ENCODE peak calls at places on chromosomes 3 and 15, in eight cellular contexts. One of them, this sample, is unnamed.

GRCh38 chr15:35674873-35675781 is 129.2 kb upstream of the DPH6 start:
- DNase-seq in pancreas: no peak
- DNase-seq in heart left ventricle: no peak
- DNase-seq in progenitor cell of endocrine pancreas: no peak
- DNase-seq in endothelial cell: no peak
- DNase-seq in GM13976: no peak
- DNase-seq in neural crest cell: no peak
- DNase-seq in endothelial cell of umbilical vein: peak; percentile 62
- DNase-seq in this sample: no peak

GRCh38 chr3:21754839-21755238 is 3.8 kb upstream of the ZNF385D start:
- DNase-seq in pancreas: no peak
- DNase-seq in heart left ventricle: no peak
- DNase-seq in progenitor cell of endocrine pancreas: no peak
- DNase-seq in endothelial cell: no peak
- DNase-seq in GM13976: no peak
- DNase-seq in neural crest cell: no peak
- DNase-seq in endothelial cell of umbilical vein: no peak
- DNase-seq in this sample: no peak

GRCh38 chr3:64814360-64814759 is 126.6 kb upstream of the ADAMTS9 start:
- DNase-seq in pancreas: no peak
- DNase-seq in heart left ventricle: no peak
- DNase-seq in progenitor cell of endocrine pancreas: no peak
- DNase-seq in endothelial cell: no peak
- DNase-seq in GM13976: no peak
- DNase-seq in neural crest cell: no peak
- DNase-seq in endothelial cell of umbilical vein: no peak
- DNase-seq in this sample: no peak

GRCh38 chr3:125146601-125147490 is 65.7 kb downstream of the SLC12A8 start:
- DNase-seq in pancreas: no peak
- DNase-seq in heart left ventricle: peak; percentile 77
- DNase-seq in progenitor cell of endocrine pancreas: no peak
- DNase-seq in endothelial cell: no peak
- DNase-seq in GM13976: no peak
- DNase-seq in neural crest cell: no peak
- DNase-seq in endothelial cell of umbilical vein: no peak
- DNase-seq in this sample: no peak

GRCh38 chr3:107208100-107208499 is 169.1 kb upstream of the CCDC54 start:
- DNase-seq in pancreas: peak; percentile 74
- DNase-seq in heart left ventricle: no peak
- DNase-seq in progenitor cell of endocrine pancreas: no peak
- DNase-seq in endothelial cell: no peak
- DNase-seq in GM13976: no peak
- DNase-seq in neural crest cell: no peak
- DNase-seq in endothelial cell of umbilical vein: peak; percentile 95
- DNase-seq in this sample: no peak

GRCh38 chr15:68332266-68332665 is 54.7 kb downstream of the FEM1B start:
- DNase-seq in pancreas: no peak
- DNase-seq in heart left ventricle: no peak
- DNase-seq in progenitor cell of endocrine pancreas: no peak
- DNase-seq in endothelial cell: no peak
- DNase-seq in GM13976: no peak
- DNase-seq in neural crest cell: no peak
- DNase-seq in endothelial cell of umbilical vein: no peak
- DNase-seq in this sample: no peak

GRCh38 chr3:55201729-55202128 is 273.9 kb upstream of the LRTM1 start:
- DNase-seq in pancreas: no peak
- DNase-seq in heart left ventricle: no peak
- DNase-seq in progenitor cell of endocrine pancreas: no peak
- DNase-seq in endothelial cell: no peak
- DNase-seq in GM13976: no peak
- DNase-seq in neural crest cell: no peak
- DNase-seq in endothelial cell of umbilical vein: no peak
- DNase-seq in this sample: no peak

GRCh38 chr3:129022995-129023332 is 21.9 kb downstream of the EFCC1 start:
- DNase-seq in pancreas: no peak
- DNase-seq in heart left ventricle: no peak
- DNase-seq in progenitor cell of endocrine pancreas: no peak
- DNase-seq in endothelial cell: no peak
- DNase-seq in GM13976: no peak
- DNase-seq in neural crest cell: no peak
- DNase-seq in endothelial cell of umbilical vein: no peak
- DNase-seq in this sample: no peak

GRCh38 chr3:90062018-90062417 is 954.6 kb downstream of the EPHA3 start:
- DNase-seq in pancreas: no peak
- DNase-seq in heart left ventricle: no peak
- DNase-seq in progenitor cell of endocrine pancreas: no peak
- DNase-seq in endothelial cell: no peak
- DNase-seq in GM13976: no peak
- DNase-seq in neural crest cell: no peak
- DNase-seq in endothelial cell of umbilical vein: no peak
- DNase-seq in this sample: no peak

GRCh38 chr15:91953432-91953831 is 99.9 kb downstream of the SLCO3A1 start:
- DNase-seq in pancreas: no peak
- DNase-seq in heart left ventricle: no peak
- DNase-seq in progenitor cell of endocrine pancreas: no peak
- DNase-seq in endothelial cell: no peak
- DNase-seq in GM13976: no peak
- DNase-seq in neural crest cell: no peak
- DNase-seq in endothelial cell of umbilical vein: no peak
- DNase-seq in this sample: no peak

GRCh38 chr3:128001576-128001975 is 50.7 kb upstream of the SEC61A1 start:
- DNase-seq in pancreas: no peak
- DNase-seq in heart left ventricle: no peak
- DNase-seq in progenitor cell of endocrine pancreas: no peak
- DNase-seq in endothelial cell: no peak
- DNase-seq in GM13976: no peak
- DNase-seq in neural crest cell: no peak
- DNase-seq in endothelial cell of umbilical vein: no peak
- DNase-seq in this sample: peak; percentile 13

GRCh38 chr3:13710251-13710650 is 161.3 kb downstream of the FBLN2 start:
- DNase-seq in pancreas: no peak
- DNase-seq in heart left ventricle: no peak
- DNase-seq in progenitor cell of endocrine pancreas: peak; percentile 3
- DNase-seq in endothelial cell: peak; percentile 1
- DNase-seq in GM13976: no peak
- DNase-seq in neural crest cell: no peak
- DNase-seq in endothelial cell of umbilical vein: no peak
- DNase-seq in this sample: peak; percentile 34
- TF ChIP-seq CTCF in pancreas: no peak
- TF ChIP-seq CTCF in heart left ventricle: no peak
- TF ChIP-seq CTCF in progenitor cell of endocrine pancreas: no peak
- TF ChIP-seq CTCF in endothelial cell: no peak
- TF ChIP-seq CTCF in GM13976: no peak
- TF ChIP-seq CTCF in neural crest cell: no peak
- TF ChIP-seq CTCF in endothelial cell of umbilical vein: no peak
- TF ChIP-seq CTCF in this sample: no peak

GRCh38 chr3:155386817-155387403 is 93.4 kb upstream of the STRIT1 start:
- DNase-seq in pancreas: no peak
- DNase-seq in heart left ventricle: no peak
- DNase-seq in progenitor cell of endocrine pancreas: no peak
- DNase-seq in endothelial cell: no peak
- DNase-seq in GM13976: no peak
- DNase-seq in neural crest cell: no peak
- DNase-seq in endothelial cell of umbilical vein: no peak
- DNase-seq in this sample: no peak

GRCh38 chr3:155388417-155388816 is 94.9 kb upstream of the STRIT1 start:
- DNase-seq in pancreas: no peak
- DNase-seq in heart left ventricle: no peak
- DNase-seq in progenitor cell of endocrine pancreas: no peak
- DNase-seq in endothelial cell: no peak
- DNase-seq in GM13976: no peak
- DNase-seq in neural crest cell: no peak
- DNase-seq in endothelial cell of umbilical vein: no peak
- DNase-seq in this sample: no peak

GRCh38 chr3:155387571-155387970 is 94.1 kb upstream of the STRIT1 start:
- DNase-seq in pancreas: no peak
- DNase-seq in heart left ventricle: no peak
- DNase-seq in progenitor cell of endocrine pancreas: no peak
- DNase-seq in endothelial cell: no peak
- DNase-seq in GM13976: no peak
- DNase-seq in neural crest cell: no peak
- DNase-seq in endothelial cell of umbilical vein: no peak
- DNase-seq in this sample: no peak

GRCh38 chr3:155386306-155386705 is 92.8 kb upstream of the STRIT1 start:
- DNase-seq in pancreas: no peak
- DNase-seq in heart left ventricle: no peak
- DNase-seq in progenitor cell of endocrine pancreas: no peak
- DNase-seq in endothelial cell: no peak
- DNase-seq in GM13976: no peak
- DNase-seq in neural crest cell: no peak
- DNase-seq in endothelial cell of umbilical vein: no peak
- DNase-seq in this sample: no peak

DNA sequence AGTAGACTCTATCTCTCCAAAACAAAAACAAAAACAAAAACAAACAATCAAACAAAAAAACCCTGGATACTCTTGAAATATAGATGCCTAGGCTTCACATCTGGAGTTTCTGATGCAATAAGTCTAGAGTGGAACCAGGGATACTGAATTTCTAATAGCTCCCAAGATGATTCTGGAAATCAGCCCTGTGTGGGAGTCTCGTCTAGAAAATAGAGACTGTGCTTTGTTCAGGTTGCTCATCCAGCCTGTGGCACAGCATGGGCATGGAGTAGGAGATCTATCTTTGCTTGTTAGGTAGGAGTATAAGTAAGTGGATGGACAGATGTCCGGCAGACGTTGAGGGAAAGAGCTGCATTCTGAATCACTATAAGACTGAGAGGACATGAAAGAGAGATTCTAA is 92.4 kb upstream of the STRIT1 start:
- DNase-seq in pancreas: no peak
- DNase-seq in heart left ventricle: no peak
- DNase-seq in progenitor cell of endocrine pancreas: no peak
- DNase-seq in endothelial cell: no peak
- DNase-seq in GM13976: no peak
- DNase-seq in neural crest cell: no peak
- DNase-seq in endothelial cell of umbilical vein: no peak
- DNase-seq in this sample: no peak
- TF ChIP-seq CTCF in pancreas: no peak
- TF ChIP-seq CTCF in heart left ventricle: no peak
- TF ChIP-seq CTCF in progenitor cell of endocrine pancreas: no peak
- TF ChIP-seq CTCF in endothelial cell: no peak
- TF ChIP-seq CTCF in GM13976: no peak
- TF ChIP-seq CTCF in neural crest cell: no peak
- TF ChIP-seq CTCF in endothelial cell of umbilical vein: no peak
- TF ChIP-seq CTCF in this sample: no peak

DNA sequence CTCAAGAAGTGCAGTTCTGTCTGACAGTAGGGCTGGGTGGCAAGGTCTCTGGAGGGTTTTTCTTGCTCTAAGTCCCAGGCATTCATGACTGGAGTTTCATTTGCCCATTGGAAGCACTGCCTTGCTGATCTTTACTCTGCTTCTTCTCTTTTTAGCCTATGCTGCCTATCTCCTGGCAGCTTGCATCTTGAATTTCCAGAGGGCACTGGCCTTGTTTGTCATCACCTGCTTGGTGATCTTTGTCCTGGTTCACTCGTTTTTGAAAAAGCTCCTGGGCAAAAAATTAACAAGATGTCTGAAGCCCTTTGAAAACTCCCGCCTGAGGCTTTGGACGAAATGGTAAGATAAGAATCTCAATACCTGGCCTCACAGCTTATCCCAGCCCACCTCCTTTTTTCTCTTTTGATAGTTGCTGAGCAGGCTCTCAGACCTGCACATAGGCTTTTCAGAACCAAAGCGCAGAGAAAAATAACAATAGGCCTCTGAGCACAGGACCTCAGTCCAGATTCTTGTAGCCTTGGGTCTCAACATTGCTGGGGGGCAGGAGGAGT is 10.9 kb downstream of the SLC28A2 start:
- DNase-seq in pancreas: no peak
- DNase-seq in heart left ventricle: no peak
- DNase-seq in progenitor cell of endocrine pancreas: no peak
- DNase-seq in endothelial cell: no peak
- DNase-seq in GM13976: no peak
- DNase-seq in neural crest cell: no peak
- DNase-seq in endothelial cell of umbilical vein: no peak
- DNase-seq in this sample: no peak
- TF ChIP-seq CTCF in pancreas: no peak
- TF ChIP-seq CTCF in heart left ventricle: no peak
- TF ChIP-seq CTCF in progenitor cell of endocrine pancreas: no peak
- TF ChIP-seq CTCF in endothelial cell: no peak
- TF ChIP-seq CTCF in GM13976: no peak
- TF ChIP-seq CTCF in neural crest cell: no peak
- TF ChIP-seq CTCF in endothelial cell of umbilical vein: no peak
- TF ChIP-seq CTCF in this sample: no peak

GRCh38 chr15:44193651-44194396 is 1.2 kb downstream of the FRMD5 start:
- DNase-seq in pancreas: no peak
- DNase-seq in heart left ventricle: no peak
- DNase-seq in progenitor cell of endocrine pancreas: no peak
- DNase-seq in endothelial cell: peak; percentile 7
- DNase-seq in GM13976: no peak
- DNase-seq in neural crest cell: no peak
- DNase-seq in endothelial cell of umbilical vein: peak; percentile 55
- DNase-seq in this sample: no peak

GRCh38 chr15:44188810-44189209 is 6.3 kb downstream of the FRMD5 start:
- DNase-seq in pancreas: no peak
- DNase-seq in heart left ventricle: no peak
- DNase-seq in progenitor cell of endocrine pancreas: no peak
- DNase-seq in endothelial cell: no peak
- DNase-seq in GM13976: no peak
- DNase-seq in neural crest cell: no peak
- DNase-seq in endothelial cell of umbilical vein: no peak
- DNase-seq in this sample: no peak

GRCh38 chr15:44195151-44195740 is at the start of gene FRMD5:
- DNase-seq in pancreas: peak; percentile 87
- DNase-seq in heart left ventricle: peak; percentile 90
- DNase-seq in progenitor cell of endocrine pancreas: peak; percentile 95
- DNase-seq in endothelial cell: peak; percentile 92
- DNase-seq in GM13976: peak; percentile 94
- DNase-seq in neural crest cell: peak; percentile 94
- DNase-seq in endothelial cell of umbilical vein: peak; percentile 99
- DNase-seq in this sample: peak; percentile 94

GRCh38 chr15:44199393-44199792 is 4.3 kb upstream of the FRMD5 start:
- DNase-seq in pancreas: no peak
- DNase-seq in heart left ventricle: no peak
- DNase-seq in progenitor cell of endocrine pancreas: no peak
- DNase-seq in endothelial cell: no peak
- DNase-seq in GM13976: no peak
- DNase-seq in neural crest cell: no peak
- DNase-seq in endothelial cell of umbilical vein: no peak
- DNase-seq in this sample: no peak

DNA sequence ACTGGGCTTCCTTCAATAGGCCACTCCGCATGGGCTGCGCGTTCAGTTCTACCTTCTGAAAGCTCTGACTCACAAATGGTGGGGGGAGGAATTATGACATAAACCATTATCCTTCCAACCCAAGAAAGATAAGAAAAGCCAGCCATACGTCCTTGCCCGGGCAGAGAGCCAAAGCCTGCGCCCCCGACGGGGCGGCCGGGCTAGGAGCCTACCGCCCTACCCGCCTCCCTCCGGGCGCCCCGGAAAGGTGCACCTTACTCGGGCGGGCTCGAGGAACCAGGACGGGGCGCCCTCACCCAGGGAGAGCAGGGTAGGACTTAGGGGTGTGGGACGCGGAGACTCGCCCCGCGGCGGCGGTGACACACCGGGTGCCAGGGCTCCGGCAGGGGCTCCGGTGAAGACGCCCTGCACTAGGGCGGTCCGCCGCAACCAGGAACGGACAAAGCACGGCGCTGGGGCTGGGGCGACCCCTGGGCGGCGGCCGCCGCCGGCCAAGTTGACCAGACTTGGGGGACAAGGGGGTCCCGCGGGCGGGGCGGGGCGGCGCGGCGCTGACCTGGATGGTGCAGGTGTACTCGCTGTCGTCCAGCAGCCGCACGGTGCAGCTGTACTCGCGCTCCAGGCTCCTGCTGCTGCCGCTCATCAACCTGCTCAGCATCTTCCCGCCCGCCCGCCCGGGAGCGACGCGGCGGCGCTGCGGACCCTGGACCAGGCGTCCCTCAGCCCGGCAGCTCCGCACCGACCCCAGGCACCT is 497 bp downstream of the FRMD5 start:
- DNase-seq in pancreas: peak; percentile 4
- DNase-seq in heart left ventricle: peak; percentile 63
- DNase-seq in progenitor cell of endocrine pancreas: no peak
- DNase-seq in endothelial cell: no peak
- DNase-seq in GM13976: no peak
- DNase-seq in neural crest cell: no peak
- DNase-seq in endothelial cell of umbilical vein: peak; percentile 84
- DNase-seq in this sample: peak; percentile 70
- TF ChIP-seq CTCF in pancreas: no peak
- TF ChIP-seq CTCF in heart left ventricle: no peak
- TF ChIP-seq CTCF in progenitor cell of endocrine pancreas: no peak
- TF ChIP-seq CTCF in endothelial cell: no peak
- TF ChIP-seq CTCF in GM13976: no peak
- TF ChIP-seq CTCF in neural crest cell: no peak
- TF ChIP-seq CTCF in endothelial cell of umbilical vein: no peak
- TF ChIP-seq CTCF in this sample: no peak